ENCODE peak calls at places on chromosomes 7 and 10, in ten cellular contexts. V, X, N, E, Y, G, O, C, K and A are unnamed samples.

GRCh38 chr7:101166909-101167644 is 1.7 kb upstream of the VGF start:
- DNase-seq in G (no peak), N (peak), Y (no peak), C (peak), K (no peak), E (no peak), V (no peak), X (no peak), O (no peak), A (no peak)

GRCh38 chr7:76023002-76023401 is 24.8 kb downstream of the STYXL1 start:
- DNase-seq in O (no peak), Y (no peak), V (no peak), X (no peak), K (no peak), C (peak), N (no peak), E (no peak), G (no peak), A (no peak)

GRCh38 chr7:129781128-129781855 is 169.8 kb downstream of the NRF1 start:
- DNase-seq in N (peak), E (no peak), G (no peak), X (peak), K (no peak), O (peak), Y (no peak), C (peak), V (no peak), A (no peak)

GRCh38 chr10:73814896-73815718 is 3.7 kb upstream of the NDST2 start:
- DNase-seq in Y (no peak), V (no peak), C (peak), E (no peak), O (no peak), N (peak), X (no peak), G (no peak), K (peak), A (no peak)

GRCh38 chr7:1056006-1056784 is 11.8 kb downstream of the GPR146 start:
- DNase-seq in K (no peak), E (no peak), G (no peak), V (peak), N (no peak), X (no peak), C (no peak), O (no peak), Y (no peak), A (no peak)

GRCh38 chr7:55246181-55246580 is 119.0 kb upstream of the LANCL2 start:
- DNase-seq in Y (no peak), K (no peak), X (no peak), G (no peak), V (no peak), N (no peak), E (no peak), O (no peak), C (no peak), A (no peak)

GRCh38 chr7:107150375-107151073 is 18.3 kb upstream of the HBP1 start:
- DNase-seq in O (peak), N (peak), E (peak), K (peak), X (peak), V (peak), Y (peak), C (peak), G (no peak), A (no peak)

GRCh38 chr7:6148724-6149360 is 117.7 kb downstream of the ANKRD61 start:
- DNase-seq in X (no peak), V (no peak), N (no peak), C (no peak), K (no peak), E (no peak), O (no peak), Y (no peak), G (no peak), A (no peak)

GRCh38 chr10:52864459-52865106 is 92.0 kb upstream of the MBL2 start:
- DNase-seq in X (no peak), E (no peak), O (no peak), G (no peak), N (no peak), V (peak), K (no peak), C (peak), Y (no peak), A (no peak)

GRCh38 chr10:76337641-76338040 is 906.2 kb downstream of the LRMDA start:
- DNase-seq in C (no peak), N (no peak), G (no peak), O (no peak), Y (no peak), K (no peak), X (no peak), E (no peak), V (no peak), A (peak)

GRCh38 chr7:19060870-19061269 is 56.6 kb downstream of the TWIST1 start:
- DNase-seq in Y (no peak), V (no peak), G (no peak), E (no peak), X (no peak), C (no peak), N (no peak), O (no peak), K (no peak), A (no peak)

GRCh38 chr10:62723375-62723774 is 81.1 kb upstream of the ADO start:
- DNase-seq in K (no peak), O (no peak), N (no peak), X (no peak), Y (no peak), G (no peak), E (no peak), V (no peak), C (no peak), A (no peak)

GRCh38 chr7:5704534-5704922 is 76.9 kb downstream of the RNF216 start:
- DNase-seq in N (peak), V (peak), E (peak), K (peak), X (peak), O (peak), C (peak), Y (peak), G (peak), A (no peak)

GRCh38 chr7:100585511-100586265 is at the start of gene LRCH4:
- DNase-seq in N (peak), C (peak), G (no peak), V (no peak), K (peak), X (peak), E (peak), O (peak), Y (peak), A (no peak)

GRCh38 chr7:73338321-73338720 is 10.4 kb downstream of the FKBP6 start:
- DNase-seq in E (no peak), O (no peak), K (no peak), G (no peak), V (no peak), X (no peak), N (no peak), C (no peak), Y (no peak), A (no peak)

GRCh38 chr10:71396714-71397339 is at the start of gene CDH23:
- DNase-seq in O (peak), E (no peak), K (peak), G (no peak), X (no peak), C (peak), V (peak), Y (peak), N (peak), A (no peak)

GRCh38 chr7:19069842-19070241 is 47.6 kb downstream of the TWIST1 start:
- DNase-seq in V (no peak), K (no peak), C (peak), O (no peak), G (no peak), X (no peak), N (no peak), Y (no peak), E (no peak), A (no peak)

GRCh38 chr7:99021941-99022560 is 121.9 kb downstream of the SMURF1 start:
- DNase-seq in E (no peak), G (no peak), O (no peak), C (no peak), K (no peak), N (no peak), X (no peak), V (no peak), Y (no peak), A (no peak)

GRCh38 chr10:62130948-62131347 is 137.7 kb downstream of the RTKN2 start:
- DNase-seq in C (no peak), O (no peak), G (no peak), V (no peak), X (no peak), E (no peak), K (no peak), Y (no peak), N (no peak), A (no peak)

GRCh38 chr10:116221053-116221452 is 52.0 kb downstream of the GFRA1 start:
- DNase-seq in K (no peak), E (no peak), X (no peak), G (no peak), Y (no peak), V (no peak), N (no peak), C (no peak), O (no peak), A (no peak)

GRCh38 chr7:158125721-158126120 is 461.9 kb downstream of the PTPRN2 start:
- DNase-seq in K (no peak), V (no peak), X (no peak), Y (no peak), N (no peak), E (no peak), G (no peak), C (no peak), O (no peak), A (no peak)

GRCh38 chr7:2601065-2601464 is 30.7 kb upstream of the TTYH3 start:
- DNase-seq in Y (no peak), O (no peak), C (peak), K (no peak), E (no peak), V (no peak), X (no peak), G (no peak), N (no peak), A (no peak)

GRCh38 chr7:100827330-100828226 is at the start of gene EPHB4:
- DNase-seq in N (no peak), K (peak), E (no peak), O (peak), Y (no peak), C (peak), V (peak), G (no peak), X (no peak), A (no peak)

GRCh38 chr7:83677180-83677866 is 28.4 kb upstream of the SEMA3E start:
- DNase-seq in N (no peak), O (no peak), Y (no peak), G (no peak), V (no peak), X (no peak), C (no peak), E (no peak), K (peak), A (no peak)